ENCODE peak calls at places on chromosomes 12 and 14, in eight cellular contexts. L is neuronal stem cell; Y is pancreas; C is adrenal gland; P is IMR-90; I is endothelial cell of umbilical vein; J is CD4-positive, alpha-beta memory T cell; F is lower lobe of right lung. X is an unnamed sample.
A peak's percentile ranks its signal among the peaks of the same experiment; 100 is the strongest.

GRCh38 chr12:53743277-53744129 is 8.3 kb downstream of the CISTR start:
- DNase-seq in L (peak; percentile 85), Y (peak; percentile 71), C (peak; percentile 48), P (peak; percentile 48), I (peak; percentile 61), J (peak; percentile 65), F (no peak), X (peak; percentile 62)

GRCh38 chr12:95789126-95790024 is 1.2 kb downstream of the NTN4 start:
- DNase-seq in L (peak; percentile 27), Y (peak; percentile 61), C (peak; percentile 24), P (peak; percentile 13), I (no peak), J (peak; percentile 4), F (peak; percentile 59), X (no peak)

GRCh38 chr12:51589060-51589459 is 2.0 kb upstream of the SCN8A start:
- DNase-seq in L (no peak), Y (no peak), C (no peak), P (no peak), I (no peak), J (no peak), F (no peak), X (no peak)

GRCh38 chr12:27807063-27807703 is 27.1 kb upstream of the MANSC4 start:
- DNase-seq in L (no peak), Y (no peak), C (no peak), P (no peak), I (no peak), J (peak; percentile 23), F (no peak), X (peak; percentile 28)

GRCh38 chr12:76646366-76646765 is 86.8 kb upstream of the OSBPL8 start:
- DNase-seq in L (no peak), Y (no peak), C (no peak), P (no peak), I (no peak), J (no peak), F (no peak), X (no peak)

GRCh38 chr12:93107514-93107942 is 178.4 kb upstream of the EEA1 start:
- DNase-seq in L (no peak), Y (no peak), C (no peak), P (peak; percentile 40), I (no peak), J (no peak), F (no peak), X (no peak)

GRCh38 chr12:104764225-104765073 is 193.6 kb downstream of the SLC41A2 start:
- DNase-seq in L (no peak), Y (no peak), C (no peak), P (no peak), I (no peak), J (peak; percentile 15), F (no peak), X (peak; percentile 46)

GRCh38 chr14:59182641-59183040 is 5.8 kb upstream of the DAAM1 start:
- DNase-seq in L (no peak), Y (no peak), C (no peak), P (no peak), I (no peak), J (no peak), F (no peak), X (no peak)

GRCh38 chr12:89573081-89573810 is 47.4 kb upstream of the POC1B start:
- DNase-seq in L (no peak), Y (no peak), C (no peak), P (no peak), I (no peak), J (no peak), F (no peak), X (no peak)

GRCh38 chr14:32028599-32028998 is 48.5 kb upstream of the ARHGAP5 start:
- DNase-seq in L (no peak), Y (no peak), C (no peak), P (no peak), I (no peak), J (no peak), F (no peak), X (no peak)

GRCh38 chr12:18468521-18469075 is 207.3 kb downstream of the PIK3C2G start:
- DNase-seq in L (no peak), Y (no peak), C (no peak), P (peak; percentile 76), I (no peak), J (no peak), F (no peak), X (no peak)

GRCh38 chr12:100799770-100800169 is 5.2 kb downstream of the ANO4 start:
- DNase-seq in L (no peak), Y (no peak), C (no peak), P (peak; percentile 75), I (no peak), J (no peak), F (no peak), X (no peak)

GRCh38 chr12:75635606-75636444 is 124.4 kb upstream of the KRR1 start:
- DNase-seq in L (no peak), Y (no peak), C (peak; percentile 19), P (peak; percentile 97), I (peak; percentile 74), J (no peak), F (no peak), X (peak; percentile 9)

GRCh38 chr12:88703790-88704189 is 123.5 kb upstream of the KITLG start:
- DNase-seq in L (no peak), Y (no peak), C (no peak), P (no peak), I (no peak), J (no peak), F (no peak), X (no peak)

GRCh38 chr12:2958432-2959193 is 584 bp upstream of the TEAD4 start:
- DNase-seq in L (peak; percentile 41), Y (peak; percentile 77), C (peak; percentile 35), P (peak; percentile 67), I (peak; percentile 70), J (no peak), F (peak; percentile 72), X (no peak)

GRCh38 chr12:48969847-48970701 is 1.5 kb downstream of the WNT10B start:
- DNase-seq in L (no peak), Y (no peak), C (no peak), P (no peak), I (no peak), J (no peak), F (peak; percentile 51), X (peak; percentile 43)

DNA sequence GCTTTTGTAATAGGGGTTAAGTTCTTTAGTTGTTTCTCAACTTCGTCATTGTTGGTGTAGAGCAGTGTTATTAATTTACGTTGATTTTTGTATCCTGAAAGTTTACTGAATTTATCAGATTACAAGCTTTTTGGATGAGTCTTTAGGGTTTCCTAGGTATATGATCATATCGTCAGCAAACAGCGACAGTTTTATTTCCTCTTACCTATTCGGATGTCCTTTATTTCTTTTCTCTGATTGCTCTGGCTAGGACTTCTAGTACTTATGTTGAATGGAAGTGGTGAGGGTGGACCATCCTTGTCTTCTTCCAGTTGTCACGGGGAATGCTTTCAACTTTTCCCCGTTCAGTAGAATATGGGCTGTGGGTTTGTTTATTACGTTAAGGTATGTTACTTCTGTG is 37.8 kb downstream of the AEBP2 start:
- DNase-seq in L (no peak), Y (no peak), C (no peak), P (no peak), I (no peak), J (no peak), F (no peak), X (no peak)
- H3K9me3 ChIP-seq in L (peaks cover 2% of the 10 kb centered on the region), Y (no peaks in the 10 kb centered on the region), C (no peaks in the 10 kb centered on the region), P (peaks cover 5% of the 10 kb centered on the region), I (no peaks in the 10 kb centered on the region), J (peaks cover 3% of the 10 kb centered on the region), F (peaks cover 10% of the 10 kb centered on the region), X (peaks cover 11% of the 10 kb centered on the region)

DNA sequence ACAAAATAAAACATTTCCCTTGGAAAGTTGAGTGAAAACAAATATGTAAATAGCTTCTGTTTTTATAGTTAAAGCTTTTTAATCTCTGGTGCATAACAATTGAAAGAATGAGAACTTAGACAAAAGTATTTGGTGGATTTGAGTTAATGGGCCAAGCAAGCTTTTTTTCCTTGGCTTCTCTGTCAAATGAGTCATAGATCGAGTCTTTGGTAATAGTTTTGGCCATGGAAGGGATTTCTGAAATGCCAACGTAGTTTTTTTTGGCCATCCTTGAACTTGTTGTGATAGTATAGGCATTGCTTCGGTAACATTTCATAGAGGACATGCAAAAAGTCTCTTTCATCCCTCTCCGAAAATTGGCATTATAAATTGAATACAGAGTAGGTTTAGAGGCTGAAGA is 34.9 kb downstream of the GPR19 start:
- DNase-seq in L (no peak), Y (no peak), C (peak; percentile 42), P (peak; percentile 76), I (no peak), J (no peak), F (no peak), X (no peak)
- H3K4me1 ChIP-seq in L (no peaks in the 10 kb centered on the region), Y (no peaks in the 10 kb centered on the region), C (peaks cover 15% of the 10 kb centered on the region), P (no peaks in the 10 kb centered on the region), I (no peaks in the 10 kb centered on the region), J (peaks cover 2% of the 10 kb centered on the region), F (no peaks in the 10 kb centered on the region), X (peaks cover 1% of the 10 kb centered on the region)

GRCh38 chr14:53273671-53274072 is 120.5 kb upstream of the DDHD1 start:
- DNase-seq in L (no peak), Y (no peak), C (no peak), P (peak; percentile 10), I (no peak), J (no peak), F (no peak), X (peak; percentile 10)

GRCh38 chr14:53278602-53279506 is 125.7 kb upstream of the DDHD1 start:
- DNase-seq in L (no peak), Y (no peak), C (no peak), P (peak; percentile 89), I (peak; percentile 66), J (no peak), F (no peak), X (no peak)
- H3K27ac ChIP-seq in L (no peak overlapping the region), Y (no peak overlapping the region), C (no peak overlapping the region), P (peak overlapping the region; percentile 66), I (peak overlapping the region; percentile 10), J (no peak overlapping the region), F (no peak overlapping the region), X (no peak overlapping the region)

DNA sequence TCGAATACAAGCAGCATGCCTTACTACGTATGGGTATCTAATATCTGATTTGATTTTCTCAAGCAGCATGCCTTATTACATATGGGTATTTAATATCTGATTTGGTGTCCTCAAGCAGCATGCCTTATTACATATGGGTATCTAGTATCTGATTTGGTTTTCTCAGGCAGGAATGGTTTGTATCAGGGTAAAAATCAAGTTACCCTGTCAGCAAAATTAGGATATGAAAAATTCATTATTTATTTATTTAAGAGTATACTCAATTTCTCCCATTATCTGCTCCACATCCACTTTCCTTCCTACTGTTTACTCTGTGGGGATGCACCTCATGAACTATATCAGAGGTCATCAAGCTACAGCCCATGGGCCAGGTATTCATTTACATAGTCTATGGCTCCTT is 21.9 kb downstream of the ZNF891 start:
- DNase-seq in L (no peak), Y (no peak), C (no peak), P (no peak), I (no peak), J (no peak), F (no peak), X (no peak)
- H3K9me3 ChIP-seq in L (peaks cover 32% of the 10 kb centered on the region), Y (peaks cover 15% of the 10 kb centered on the region), C (peaks cover 96% of the 10 kb centered on the region), P (peaks cover 79% of the 10 kb centered on the region), I (peaks cover 26% of the 10 kb centered on the region), J (peaks cover 75% of the 10 kb centered on the region), F (peaks cover 100% of the 10 kb centered on the region), X (peaks cover 95% of the 10 kb centered on the region)

DNA sequence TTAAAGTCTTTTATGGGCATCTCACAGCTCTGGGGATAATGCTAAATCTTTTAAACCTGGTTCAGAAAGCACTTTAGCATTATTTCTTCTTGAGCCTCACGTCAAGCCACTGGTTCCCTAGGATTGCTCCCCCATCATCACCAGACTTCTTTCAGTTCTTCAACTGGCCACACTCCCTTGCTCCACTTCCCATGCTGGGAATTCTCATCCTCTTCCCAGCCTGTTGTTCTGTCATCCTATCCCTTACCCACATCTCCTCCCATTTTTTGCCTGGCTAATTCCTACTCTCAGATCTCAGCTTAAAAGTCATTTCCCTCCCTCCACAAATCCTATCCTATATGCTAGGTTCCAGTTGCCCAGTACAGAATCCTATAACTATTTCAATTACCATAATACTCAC is 14.4 kb downstream of the FERMT2 start:
- DNase-seq in L (no peak), Y (no peak), C (no peak), P (no peak), I (no peak), J (no peak), F (no peak), X (no peak)
- H3K4me1 ChIP-seq in L (peaks cover 4% of the 10 kb centered on the region), Y (peaks cover 3% of the 10 kb centered on the region), C (no peaks in the 10 kb centered on the region), P (peaks cover 9% of the 10 kb centered on the region), I (no peaks in the 10 kb centered on the region), J (no peaks in the 10 kb centered on the region), F (peaks cover 55% of the 10 kb centered on the region), X (no peaks in the 10 kb centered on the region)